ENCODE peak calls at places on chromosomes 2 and 18, in nine cellular contexts. N is PC-9, F is IMR-90, M is OCI-LY7, V is H9, X is tibial artery, P is suprapubic skin, I is K562, A is adrenal gland. B is an unnamed sample.

GRCh38 chr2:59413751-59414570 is 1139.5 kb downstream of the BCL11A start:
- DNase-seq in A (no peak), X (no peak), P (no peak), I (no peak), V (no peak), F (no peak), N (no peak), M (no peak), B (no peak)

GRCh38 chr2:63950414-63950813 is 68.8 kb downstream of the VPS54 start:
- DNase-seq in A (no peak), F (no peak), N (no peak), P (no peak), I (no peak), X (no peak), V (no peak), M (no peak), B (no peak)

GRCh38 chr2:42808301-42808700 is 15.9 kb upstream of the HAAO start:
- DNase-seq in I (no peak), M (no peak), P (no peak), F (no peak), N (no peak), V (no peak), X (no peak), A (no peak), B (no peak)

GRCh38 chr2:241354668-241355658 is 1.1 kb upstream of the FARP2 start:
- DNase-seq in F (peak; percentile 51), V (peak; percentile 87), A (peak; percentile 97), I (peak; percentile 57), P (peak; percentile 94), X (peak; percentile 94), N (peak; percentile 76), M (peak; percentile 75), B (peak; percentile 88)

GRCh38 chr18:24839991-24840390 is 379.6 kb downstream of the HRH4 start:
- DNase-seq in F (peak; percentile 45), X (no peak), M (no peak), V (no peak), P (no peak), N (no peak), I (no peak), A (no peak), B (no peak)

GRCh38 chr2:1891147-1891546 is 146.8 kb upstream of the PXDN start:
- DNase-seq in M (no peak), I (no peak), N (no peak), A (no peak), P (no peak), V (no peak), F (no peak), X (no peak), B (peak; percentile 50)

GRCh38 chr2:37376421-37377186 is 32.2 kb downstream of the QPCT start:
- DNase-seq in X (no peak), F (peak; percentile 94), M (peak; percentile 95), P (peak; percentile 83), A (peak; percentile 88), I (no peak), N (peak; percentile 13), V (no peak), B (no peak)

GRCh38 chr2:236026839-236027238 is 141.3 kb downstream of the GBX2 start:
- DNase-seq in F (peak; percentile 33), X (no peak), A (no peak), V (no peak), N (no peak), P (no peak), I (no peak), M (no peak), B (no peak)

GRCh38 chr18:35444636-35445035 is 53.1 kb downstream of the INO80C start:
- DNase-seq in M (no peak), P (no peak), A (no peak), N (no peak), X (no peak), I (no peak), F (no peak), V (no peak), B (no peak)

GRCh38 chr18:34595673-34596072 is 114.4 kb upstream of the DTNA start:
- DNase-seq in N (no peak), V (peak; percentile 52), A (peak; percentile 15), F (peak; percentile 41), P (no peak), X (no peak), M (no peak), I (no peak), B (no peak)

GRCh38 chr18:286515-287310 is 18.9 kb upstream of the THOC1 start:
- DNase-seq in I (no peak), V (no peak), M (no peak), F (peak; percentile 42), N (no peak), X (no peak), A (no peak), P (no peak), B (no peak)

GRCh38 chr2:86661333-86661732 is 37.7 kb upstream of the RNF103 start:
- DNase-seq in V (no peak), X (no peak), M (peak; percentile 82), I (peak; percentile 10), N (no peak), P (no peak), F (no peak), A (no peak), B (no peak)

GRCh38 chr18:68735498-68736343 is 20.8 kb upstream of the TMX3 start:
- DNase-seq in V (no peak), P (no peak), X (no peak), A (peak; percentile 10), N (no peak), I (peak; percentile 14), M (peak; percentile 14), F (peak; percentile 74), B (no peak)

GRCh38 chr2:30709516-30709915 is 97.7 kb downstream of the CAPN13 start:
- DNase-seq in F (no peak), V (peak; percentile 15), M (no peak), I (no peak), P (peak; percentile 53), X (peak; percentile 62), A (no peak), N (no peak), B (no peak)

GRCh38 chr18:79531926-79532689 is 136.4 kb downstream of the NFATC1 start:
- DNase-seq in I (no peak), F (peak; percentile 53), V (no peak), N (no peak), A (peak; percentile 5), M (no peak), X (peak; percentile 55), P (peak; percentile 52), B (peak; percentile 11)
- H3K27ac ChIP-seq in I (no peak overlapping the region), F (no peak overlapping the region), V (no peak overlapping the region), N (no peak overlapping the region), A (no peak overlapping the region), M (no peak overlapping the region), X (no peak overlapping the region), P (no peak overlapping the region), B (no peak overlapping the region)

GRCh38 chr2:133262888-133263287 is 305.4 kb downstream of the NCKAP5 start:
- DNase-seq in M (no peak), V (no peak), F (no peak), N (no peak), P (no peak), I (no peak), X (no peak), A (no peak), B (no peak)
- TF ChIP-seq CTCF in M (peak; percentile 27), V (peak; percentile 49), F (peak; percentile 50), N (no peak), P (no peak), I (no peak), X (no peak), A (no peak), B (peak; percentile 24)

GRCh38 chr18:55301836-55302235 is 286.2 kb downstream of the TCF4 start:
- DNase-seq in X (no peak), N (no peak), V (no peak), P (no peak), M (no peak), I (peak; percentile 14), F (no peak), A (no peak), B (no peak)

GRCh38 chr18:55301196-55301540 is 286.8 kb downstream of the TCF4 start:
- DNase-seq in I (no peak), M (no peak), A (no peak), F (peak; percentile 17), P (no peak), N (no peak), V (no peak), X (no peak), B (no peak)

GRCh38 chr18:55306338-55306737 is 281.7 kb downstream of the TCF4 start:
- DNase-seq in X (no peak), P (no peak), N (no peak), M (no peak), F (no peak), A (no peak), I (no peak), V (no peak), B (no peak)

GRCh38 chr18:55300469-55301195 is 287.4 kb downstream of the TCF4 start:
- DNase-seq in A (no peak), X (no peak), V (no peak), I (peak; percentile 32), N (no peak), P (peak; percentile 63), F (peak; percentile 37), M (no peak), B (no peak)

DNA sequence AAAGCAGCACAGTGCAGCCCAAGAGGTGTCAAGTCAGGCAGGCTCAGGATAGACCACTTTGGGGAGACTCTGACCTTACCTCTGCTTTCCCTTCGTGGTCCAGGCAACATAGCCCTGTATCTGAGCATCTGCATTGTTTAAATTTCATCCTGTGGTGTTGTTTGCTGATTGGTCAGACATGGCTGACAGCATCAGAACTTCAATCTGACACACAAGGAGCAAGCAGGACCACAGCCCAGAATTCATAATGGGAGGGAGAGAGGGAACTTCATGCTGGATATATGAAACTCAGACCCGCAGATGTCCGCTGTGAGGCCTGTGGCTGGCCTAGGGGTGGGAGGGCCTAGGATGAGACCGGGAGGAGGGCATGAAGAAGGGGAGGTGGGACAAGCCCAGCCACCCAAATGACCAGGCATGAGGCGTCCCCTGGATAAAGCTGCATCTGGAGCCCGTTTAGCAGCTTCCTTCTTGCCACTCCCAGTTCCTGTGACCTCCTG is 285.6 kb downstream of the TCF4 start:
- DNase-seq in P (no peak), F (peak; percentile 17), I (peak; percentile 9), N (no peak), X (no peak), V (peak; percentile 39), A (no peak), M (no peak), B (no peak)
- H3K4me1 ChIP-seq in P (peaks cover 22% of the 10 kb centered on the region), F (peaks cover 12% of the 10 kb centered on the region), I (no peaks in the 10 kb centered on the region), N (no peaks in the 10 kb centered on the region), X (peaks cover 11% of the 10 kb centered on the region), V (peaks cover 22% of the 10 kb centered on the region), A (no peaks in the 10 kb centered on the region), M (peaks cover 4% of the 10 kb centered on the region), B (peaks cover 90% of the 10 kb centered on the region)

DNA sequence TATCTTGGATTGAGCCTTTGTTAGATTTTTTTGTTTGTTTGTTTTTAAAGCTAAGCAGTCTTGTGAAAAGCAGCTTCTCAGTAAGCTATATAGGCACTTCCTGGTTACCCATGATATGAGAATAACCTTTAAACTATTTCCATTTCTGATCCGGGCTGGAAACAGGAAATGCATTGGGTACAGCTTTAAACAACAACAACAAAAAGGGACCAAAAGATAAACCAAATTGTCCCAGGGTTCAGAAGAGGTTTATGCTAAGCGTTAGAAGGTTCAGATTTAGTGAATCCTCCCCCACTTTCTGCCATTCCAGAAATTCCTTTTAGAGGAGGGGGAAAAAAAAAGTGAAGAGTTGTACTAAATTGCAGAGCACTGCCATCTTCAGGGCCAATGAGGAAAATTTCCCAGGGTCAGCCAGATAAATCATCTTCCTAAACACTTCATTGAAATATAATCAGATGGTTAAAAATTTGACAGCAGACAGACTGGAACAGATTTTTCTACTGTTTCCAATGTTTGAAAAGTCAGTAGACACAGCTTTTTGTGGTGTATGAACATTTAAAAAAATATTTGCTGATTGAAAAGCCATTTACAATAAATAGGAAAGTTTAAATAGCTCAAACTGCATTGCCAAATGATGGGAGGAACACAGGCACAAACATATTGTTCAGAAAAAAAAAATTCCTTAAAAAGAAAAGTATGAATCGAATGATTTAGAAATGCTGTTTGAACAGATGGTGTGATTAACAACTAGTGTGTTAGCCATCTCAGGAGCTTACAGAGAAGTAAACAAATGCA is 190.0 kb upstream of the TANK start:
- DNase-seq in A (peak; percentile 15), F (peak; percentile 82), P (no peak), X (no peak), I (peak; percentile 20), N (peak; percentile 92), M (peak; percentile 29), V (peak; percentile 46), B (no peak)
- H3K27ac ChIP-seq in A (no peak overlapping the region), F (peak overlapping the region; percentile 57), P (no peak overlapping the region), X (peak overlapping the region; percentile 68), I (no peak overlapping the region), N (peak overlapping the region; percentile 80), M (no peak overlapping the region), V (peak overlapping the region; percentile 81), B (peak overlapping the region; percentile 85)

B was measured in left ventricle myocardium inferior.